ENCODE peak calls at places on chromosomes 12 and 14, in five cellular contexts. Y is lung, J is breast epithelium, Q is heart right ventricle, Z is OCI-LY7. G is an unnamed sample. For H3K9me3 and H3K4me1, the result is how much of the 10 kb centered on the place peaks cover.

GRCh38 chr14:95432152-95433093 is 84.0 kb downstream of the SYNE3 start:
- DNase-seq in Y (no peak), J (no peak), Q (peak), Z (peak), G (peak)

GRCh38 chr14:87705439-87705896 is 287.5 kb downstream of the GALC start:
- DNase-seq in Y (no peak), J (no peak), Q (peak), Z (no peak), G (no peak)

GRCh38 chr12:85155791-85156190 is 119.6 kb downstream of the LRRIQ1 start:
- DNase-seq in Y (no peak), J (no peak), Q (no peak), Z (peak), G (no peak)

GRCh38 chr12:92539966-92540791 is 162.6 kb upstream of the PLEKHG7 start:
- DNase-seq in Y (no peak), J (no peak), Q (peak), Z (peak), G (peak)

GRCh38 chr14:78985668-78986073 is 815.5 kb downstream of the NRXN3 start:
- DNase-seq in Y (no peak), J (no peak), Q (no peak), Z (no peak), G (no peak)

GRCh38 chr12:4025420-4026358 is 152.5 kb upstream of the PARP11 start:
- DNase-seq in Y (no peak), J (no peak), Q (no peak), Z (no peak), G (no peak)

GRCh38 chr12:111557271-111558106 is 41.6 kb downstream of the ATXN2 start:
- DNase-seq in Y (no peak), J (no peak), Q (no peak), Z (no peak), G (no peak)

GRCh38 chr14:20997564-20997963 is 1.5 kb upstream of the SLC39A2 start:
- DNase-seq in Y (no peak), J (no peak), Q (no peak), Z (no peak), G (no peak)

GRCh38 chr12:55912908-55913307 is 14.8 kb downstream of the PYM1 start:
- DNase-seq in Y (no peak), J (no peak), Q (no peak), Z (no peak), G (no peak)

GRCh38 chr12:68119250-68119649 is 40.3 kb downstream of the IFNG start:
- DNase-seq in Y (no peak), J (no peak), Q (no peak), Z (no peak), G (no peak)

GRCh38 chr12:92365333-92365732 is 219.7 kb upstream of the BTG1 start:
- DNase-seq in Y (no peak), J (no peak), Q (no peak), Z (peak), G (no peak)

GRCh38 chr12:29561736-29562135 is 64.2 kb upstream of the OVCH1 start:
- DNase-seq in Y (no peak), J (no peak), Q (no peak), Z (no peak), G (no peak)

GRCh38 chr12:1835178-1836131 is 15.1 kb downstream of the LRTM2 start:
- DNase-seq in Y (no peak), J (no peak), Q (no peak), Z (no peak), G (no peak)

GRCh38 chr12:10721654-10722501 is 1.2 kb downstream of the YBX3 start:
- DNase-seq in Y (peak), J (peak), Q (peak), Z (peak), G (peak)

GRCh38 chr12:34305176-34305575 is 282.9 kb downstream of the ALG10 start:
- DNase-seq in Y (no peak), J (no peak), Q (no peak), Z (no peak), G (no peak)

GRCh38 chr12:34302131-34302885 is 280.0 kb downstream of the ALG10 start:
- DNase-seq in Y (no peak), J (no peak), Q (no peak), Z (no peak), G (peak)

GRCh38 chr12:34303091-34303870 is 281.0 kb downstream of the ALG10 start:
- DNase-seq in Y (no peak), J (no peak), Q (no peak), Z (no peak), G (no peak)

GRCh38 chr12:34304546-34304945 is 282.2 kb downstream of the ALG10 start:
- DNase-seq in Y (no peak), J (no peak), Q (no peak), Z (no peak), G (no peak)

GRCh38 chr12:34304001-34304400 is 281.7 kb downstream of the ALG10 start:
- DNase-seq in Y (no peak), J (no peak), Q (no peak), Z (no peak), G (no peak)
- H3K9me3 ChIP-seq in Y (under half), J (half or more), Q (under half), Z (under half), G (under half)

GRCh38 chr14:35965425-35965824 is 139.3 kb downstream of the BRMS1L start:
- DNase-seq in Y (no peak), J (no peak), Q (no peak), Z (no peak), G (no peak)

GRCh38 chr14:35963209-35963608 is 137.1 kb downstream of the BRMS1L start:
- DNase-seq in Y (no peak), J (no peak), Q (no peak), Z (no peak), G (no peak)

GRCh38 chr14:35959835-35960234 is 133.7 kb downstream of the BRMS1L start:
- DNase-seq in Y (no peak), J (no peak), Q (no peak), Z (no peak), G (no peak)

GRCh38 chr14:35964736-35965135 is 138.6 kb downstream of the BRMS1L start:
- DNase-seq in Y (no peak), J (no peak), Q (no peak), Z (no peak), G (no peak)

GRCh38 chr14:35961697-35962274 is 135.6 kb downstream of the BRMS1L start:
- DNase-seq in Y (no peak), J (no peak), Q (no peak), Z (no peak), G (no peak)
- H3K4me1 ChIP-seq in Y (under half), J (under half), Q (under half), Z (under half), G (under half)

GRCh38 chr12:34405286-34406227 is 383.3 kb downstream of the ALG10 start:
- DNase-seq in Y (peak), J (peak), Q (no peak), Z (no peak), G (peak)
- H3K9me3 ChIP-seq in Y (under half), J (half or more), Q (under half), Z (under half), G (under half)

DNA sequence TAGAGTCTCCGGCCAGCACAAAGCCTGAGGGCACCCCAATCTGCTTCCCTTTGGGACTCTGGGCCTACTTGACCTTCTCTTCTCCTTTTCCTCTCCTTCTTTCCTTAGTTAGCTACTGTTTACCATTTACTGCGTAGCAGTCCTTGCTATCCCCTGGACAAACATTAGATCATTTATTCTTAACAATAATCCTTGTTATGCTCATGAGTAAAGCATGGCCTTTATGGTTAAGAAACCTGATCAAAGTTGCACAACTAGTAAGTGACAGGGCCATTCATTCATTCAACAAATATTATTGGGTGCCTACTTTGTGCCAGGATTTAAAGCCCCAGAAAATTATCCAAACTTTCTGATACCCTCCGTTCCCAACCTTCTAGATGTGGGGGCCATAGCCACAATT is 3.2 kb upstream of the HDAC7 start:
- DNase-seq in Y (no peak), J (no peak), Q (no peak), Z (no peak), G (no peak)
- H3K4me1 ChIP-seq in Y (under half), J (under half), Q (half or more), Z (half or more), G (under half)

DNA sequence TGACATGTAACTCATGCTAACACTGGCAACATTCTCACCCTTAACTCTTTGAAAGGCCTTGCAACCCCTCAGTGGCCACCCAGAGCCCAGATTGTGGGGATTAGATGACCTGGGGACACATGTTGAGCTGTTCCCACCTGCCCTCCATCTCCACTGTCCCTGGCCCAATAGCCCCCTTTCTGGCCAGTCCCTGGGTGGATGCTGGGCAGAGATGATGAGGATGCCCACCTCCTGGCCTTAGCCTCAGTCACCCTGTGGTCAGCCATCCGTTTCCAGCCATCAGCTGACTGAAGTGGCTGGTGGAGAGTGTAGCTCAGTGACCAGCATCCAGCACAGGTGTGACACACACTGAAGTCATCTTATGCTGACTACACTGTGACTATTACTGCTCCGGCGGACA is 4.7 kb downstream of the ANHX start:
- DNase-seq in Y (no peak), J (no peak), Q (no peak), Z (no peak), G (no peak)
- H3K9me3 ChIP-seq in Y (under half), J (under half), Q (under half), Z (under half), G (under half)